ENCODE peak calls at places on chromosome 2, in nine cellular contexts. C, B, R, D, I, N, E, T and H are unnamed samples.

GRCh38 chr2:199206536-199206935 is 251.2 kb downstream of the SATB2 start:
- DNase-seq in C (no peak), B (no peak), R (no peak), D (no peak), I (no peak), N (no peak), E (no peak), T (no peak), H (no peak)

GRCh38 chr2:11009866-11010265 is 98.1 kb downstream of the KCNF1 start:
- DNase-seq in C (peak; percentile 47), B (no peak), R (no peak), D (no peak), I (no peak), N (no peak), E (no peak), T (no peak), H (no peak)

GRCh38 chr2:28895189-28895893 is 874 bp downstream of the WDR43 start:
- DNase-seq in C (peak; percentile 61), B (peak; percentile 69), R (peak; percentile 46), D (peak; percentile 47), I (peak; percentile 46), N (peak; percentile 71), E (no peak), T (peak; percentile 71), H (no peak)

GRCh38 chr2:219025637-219026585 is 15.4 kb downstream of the CFAP65 start:
- DNase-seq in C (no peak), B (no peak), R (no peak), D (no peak), I (no peak), N (peak; percentile 14), E (no peak), T (no peak), H (no peak)

GRCh38 chr2:221494556-221494955 is 77.5 kb downstream of the EPHA4 start:
- DNase-seq in C (no peak), B (no peak), R (no peak), D (no peak), I (no peak), N (peak; percentile 8), E (no peak), T (peak; percentile 68), H (no peak)

GRCh38 chr2:80281083-80281482 is 23.5 kb downstream of the LRRTM1 start:
- DNase-seq in C (no peak), B (no peak), R (no peak), D (no peak), I (no peak), N (no peak), E (no peak), T (no peak), H (no peak)

GRCh38 chr2:1863861-1864260 is 119.5 kb upstream of the PXDN start:
- DNase-seq in C (no peak), B (no peak), R (no peak), D (no peak), I (no peak), N (no peak), E (no peak), T (no peak), H (no peak)

GRCh38 chr2:105102963-105103421 is 65.1 kb downstream of the MRPS9 start:
- DNase-seq in C (peak; percentile 65), B (no peak), R (peak; percentile 22), D (no peak), I (no peak), N (peak; percentile 55), E (no peak), T (no peak), H (no peak)

GRCh38 chr2:27653397-27653796 is 10.0 kb downstream of the SUPT7L start:
- DNase-seq in C (no peak), B (no peak), R (no peak), D (no peak), I (no peak), N (peak; percentile 18), E (no peak), T (no peak), H (no peak)

GRCh38 chr2:230614913-230615332 is 97.7 kb upstream of the CAB39 start:
- DNase-seq in C (no peak), B (no peak), R (no peak), D (no peak), I (no peak), N (peak; percentile 9), E (peak; percentile 39), T (no peak), H (no peak)

GRCh38 chr2:170498559-170498958 is 216.6 kb upstream of the SP5 start:
- DNase-seq in C (no peak), B (no peak), R (no peak), D (no peak), I (no peak), N (no peak), E (no peak), T (no peak), H (no peak)

GRCh38 chr2:18369750-18370149 is 190.7 kb downstream of the RDH14 start:
- DNase-seq in C (no peak), B (no peak), R (peak; percentile 41), D (no peak), I (no peak), N (peak; percentile 69), E (no peak), T (no peak), H (no peak)

GRCh38 chr2:208040199-208041171 is 15.2 kb upstream of the PLEKHM3 start:
- DNase-seq in C (peak; percentile 58), B (peak; percentile 83), R (peak; percentile 37), D (peak; percentile 56), I (peak; percentile 53), N (peak; percentile 78), E (peak; percentile 72), T (peak; percentile 45), H (peak; percentile 72)

DNA sequence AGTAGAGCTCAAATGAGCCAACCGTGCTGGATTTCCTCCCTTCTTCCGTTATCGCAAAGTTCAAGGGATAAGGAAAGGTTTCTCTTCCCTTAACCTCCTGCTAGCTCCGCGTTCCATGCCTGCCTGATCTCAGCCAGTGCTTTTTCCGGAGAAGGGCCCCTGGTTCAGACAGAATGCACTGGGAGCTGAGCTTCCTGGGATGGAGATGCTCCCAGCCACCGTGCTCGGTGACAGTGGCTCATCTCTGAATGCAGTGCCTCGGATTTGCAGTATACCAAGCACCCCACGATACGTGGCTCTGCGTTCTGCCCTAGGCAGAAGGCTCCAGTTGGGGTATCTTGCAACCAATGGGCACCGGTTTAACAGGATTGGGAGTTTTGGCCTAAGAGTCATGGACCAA is 809 bp downstream of the CNTNAP5 start:
- DNase-seq in C (peak; percentile 8), B (no peak), R (no peak), D (no peak), I (no peak), N (no peak), E (no peak), T (no peak), H (no peak)
- H3K4me3 ChIP-seq in C (peak overlapping the region; percentile 56), B (no peak overlapping the region), R (no peak overlapping the region), D (no peak overlapping the region), I (no peak overlapping the region), N (no peak overlapping the region), E (no peak overlapping the region), T (no peak overlapping the region), H (no peak overlapping the region)

GRCh38 chr2:61950133-61950560 is 44.7 kb downstream of the COMMD1 start:
- DNase-seq in C (no peak), B (no peak), R (no peak), D (no peak), I (no peak), N (no peak), E (no peak), T (no peak), H (no peak)

GRCh38 chr2:61951876-61952275 is 46.4 kb downstream of the COMMD1 start:
- DNase-seq in C (no peak), B (no peak), R (no peak), D (no peak), I (no peak), N (peak; percentile 40), E (no peak), T (no peak), H (no peak)

GRCh38 chr2:61952291-61952690 is 46.8 kb downstream of the COMMD1 start:
- DNase-seq in C (no peak), B (no peak), R (no peak), D (no peak), I (no peak), N (peak; percentile 57), E (no peak), T (no peak), H (no peak)

GRCh38 chr2:61949458-61950107 is 44.1 kb downstream of the COMMD1 start:
- DNase-seq in C (no peak), B (peak; percentile 50), R (no peak), D (no peak), I (no peak), N (no peak), E (no peak), T (no peak), H (no peak)

GRCh38 chr2:61950571-61951315 is 45.3 kb downstream of the COMMD1 start:
- DNase-seq in C (no peak), B (no peak), R (no peak), D (no peak), I (no peak), N (no peak), E (no peak), T (no peak), H (no peak)
- H3K27ac ChIP-seq in C (no peak overlapping the region), B (no peak overlapping the region), R (no peak overlapping the region), D (no peak overlapping the region), I (no peak overlapping the region), N (no peak overlapping the region), E (peak overlapping the region; percentile 43), T (no peak overlapping the region), H (peak overlapping the region; percentile 58)

GRCh38 chr2:161243873-161244272 is 64.4 kb upstream of the PSMD14 start:
- DNase-seq in C (no peak), B (no peak), R (no peak), D (no peak), I (no peak), N (no peak), E (no peak), T (no peak), H (no peak)

GRCh38 chr2:161246301-161246700 is 61.9 kb upstream of the PSMD14 start:
- DNase-seq in C (no peak), B (no peak), R (no peak), D (peak; percentile 27), I (no peak), N (no peak), E (no peak), T (no peak), H (no peak)

GRCh38 chr2:161243312-161243711 is 64.9 kb upstream of the PSMD14 start:
- DNase-seq in C (no peak), B (no peak), R (no peak), D (no peak), I (no peak), N (no peak), E (no peak), T (no peak), H (no peak)

GRCh38 chr2:161245671-161246070 is 62.6 kb upstream of the PSMD14 start:
- DNase-seq in C (no peak), B (no peak), R (no peak), D (no peak), I (no peak), N (no peak), E (no peak), T (no peak), H (no peak)

DNA sequence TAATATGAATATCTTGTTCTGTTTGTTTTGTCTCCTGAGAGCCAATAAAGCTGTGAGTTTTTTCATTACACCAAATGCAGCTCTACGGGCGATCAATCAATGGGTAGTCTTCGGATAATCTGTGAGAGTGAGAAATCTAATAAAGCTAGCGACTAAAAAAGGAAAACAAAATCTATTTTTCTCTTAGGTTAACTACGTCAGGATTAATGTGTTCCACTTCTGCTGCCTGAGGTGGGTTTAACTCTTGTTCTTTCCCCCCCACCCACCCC is 63.1 kb upstream of the PSMD14 start:
- DNase-seq in C (no peak), B (no peak), R (no peak), D (peak; percentile 10), I (no peak), N (no peak), E (no peak), T (no peak), H (no peak)
- H3K4me3 ChIP-seq in C (no peak overlapping the region), B (no peak overlapping the region), R (no peak overlapping the region), D (no peak overlapping the region), I (peak overlapping the region; percentile 45), N (no peak overlapping the region), E (peak overlapping the region; percentile 44), T (peak overlapping the region; percentile 66), H (no peak overlapping the region)

GRCh38 chr2:5111581-5111980 is 580.6 kb upstream of the SOX11 start:
- DNase-seq in C (no peak), B (no peak), R (no peak), D (no peak), I (no peak), N (no peak), E (no peak), T (no peak), H (no peak)
- H3K27ac ChIP-seq in C (no peak overlapping the region), B (peak overlapping the region; percentile 34), R (no peak overlapping the region), D (no peak overlapping the region), I (no peak overlapping the region), N (no peak overlapping the region), E (no peak overlapping the region), T (no peak overlapping the region), H (no peak overlapping the region)